ENCODE peak calls at places on chromosomes 1 and 21, in eight cellular contexts. M is progenitor cell of endocrine pancreas; D is WTC11; Z is CD4-positive, alpha-beta T cell; L is transverse colon; B is brain microvascular endothelial cell; T is cardiac fibroblast; Y is GM12864. S is an unnamed sample.

GRCh38 chr1:52631759-52632331 is 1.1 kb upstream of the SHISAL2A start:
- DNase-seq in M (no peak), D (no peak), Z (no peak), L (no peak), B (no peak), T (no peak), Y (no peak), S (no peak)

GRCh38 chr1:3783651-3784474 is 11.3 kb downstream of the SMIM1 start:
- DNase-seq in M (no peak), D (no peak), Z (no peak), L (no peak), B (no peak), T (no peak), Y (no peak), S (no peak)

GRCh38 chr1:41894101-41894620 is 24.6 kb downstream of the HIVEP3 start:
- DNase-seq in M (no peak), D (no peak), Z (no peak), L (no peak), B (no peak), T (no peak), Y (no peak), S (no peak)

GRCh38 chr1:110084226-110085078 is 14.0 kb upstream of the ALX3 start:
- DNase-seq in M (no peak), D (peak; percentile 26), Z (no peak), L (peak; percentile 67), B (peak; percentile 36), T (peak; percentile 48), Y (no peak), S (no peak)

GRCh38 chr1:228148971-228149340 is 774 bp upstream of the GJC2 start:
- DNase-seq in M (no peak), D (no peak), Z (no peak), L (no peak), B (no peak), T (no peak), Y (no peak), S (no peak)

GRCh38 chr1:153663211-153663610 is 4.7 kb downstream of the SNAPIN start:
- DNase-seq in M (no peak), D (no peak), Z (no peak), L (no peak), B (peak; percentile 51), T (peak; percentile 48), Y (no peak), S (no peak)

GRCh38 chr1:82110366-82111254 is 309.9 kb downstream of the ADGRL2 start:
- DNase-seq in M (no peak), D (no peak), Z (no peak), L (no peak), B (peak; percentile 0), T (peak; percentile 27), Y (no peak), S (no peak)

GRCh38 chr1:205370780-205371179 is 14.1 kb upstream of the KLHDC8A start:
- DNase-seq in M (no peak), D (no peak), Z (no peak), L (no peak), B (no peak), T (no peak), Y (no peak), S (no peak)

GRCh38 chr1:79353224-79353623 is 346.7 kb upstream of the ADGRL4 start:
- DNase-seq in M (no peak), D (no peak), Z (no peak), L (no peak), B (peak; percentile 79), T (peak; percentile 77), Y (no peak), S (no peak)

GRCh38 chr1:156893048-156893953 is at the start of gene PEAR1:
- DNase-seq in M (no peak), D (peak; percentile 66), Z (no peak), L (no peak), B (no peak), T (peak; percentile 70), Y (no peak), S (no peak)

GRCh38 chr21:40143822-40144525 is 276.7 kb downstream of the PCP4 start:
- DNase-seq in M (peak; percentile 49), D (peak; percentile 69), Z (no peak), L (peak; percentile 41), B (peak; percentile 9), T (peak; percentile 52), Y (no peak), S (peak; percentile 60)

GRCh38 chr1:116841569-116842364 is 67.9 kb upstream of the PTGFRN start:
- DNase-seq in M (no peak), D (no peak), Z (no peak), L (no peak), B (no peak), T (no peak), Y (no peak), S (no peak)

GRCh38 chr1:55310517-55310927 is 95.4 kb upstream of the USP24 start:
- DNase-seq in M (no peak), D (no peak), Z (no peak), L (no peak), B (peak; percentile 99), T (peak; percentile 96), Y (no peak), S (no peak)

GRCh38 chr21:19322360-19322759 is 918.8 kb upstream of the TMPRSS15 start:
- DNase-seq in M (no peak), D (no peak), Z (no peak), L (no peak), B (no peak), T (peak; percentile 11), Y (no peak), S (no peak)

GRCh38 chr1:57112148-57112547 is 146.3 kb upstream of the C8B start:
- DNase-seq in M (no peak), D (no peak), Z (no peak), L (no peak), B (no peak), T (no peak), Y (no peak), S (no peak)

GRCh38 chr21:46079357-46080170 is 18.3 kb upstream of the COL6A2 start:
- DNase-seq in M (peak; percentile 7), D (no peak), Z (no peak), L (no peak), B (peak; percentile 77), T (peak; percentile 73), Y (no peak), S (no peak)

GRCh38 chr1:85200870-85201339 is at the start of gene SYDE2:
- DNase-seq in M (peak; percentile 69), D (peak; percentile 77), Z (peak; percentile 75), L (peak; percentile 84), B (peak; percentile 42), T (peak; percentile 75), Y (no peak), S (peak; percentile 75)

GRCh38 chr1:41330588-41331545 is 30.4 kb upstream of the FOXO6 start:
- DNase-seq in M (no peak), D (peak; percentile 80), Z (no peak), L (no peak), B (no peak), T (peak; percentile 23), Y (no peak), S (no peak)

GRCh38 chr1:204493882-204494280 is 724 bp downstream of the PIK3C2B start:
- DNase-seq in M (peak; percentile 68), D (no peak), Z (peak; percentile 31), L (peak; percentile 89), B (peak; percentile 12), T (peak; percentile 59), Y (no peak), S (no peak)

GRCh38 chr1:119298687-119299086 is 69.9 kb upstream of the HAO2 start:
- DNase-seq in M (no peak), D (no peak), Z (no peak), L (no peak), B (peak; percentile 51), T (peak; percentile 57), Y (no peak), S (no peak)

DNA sequence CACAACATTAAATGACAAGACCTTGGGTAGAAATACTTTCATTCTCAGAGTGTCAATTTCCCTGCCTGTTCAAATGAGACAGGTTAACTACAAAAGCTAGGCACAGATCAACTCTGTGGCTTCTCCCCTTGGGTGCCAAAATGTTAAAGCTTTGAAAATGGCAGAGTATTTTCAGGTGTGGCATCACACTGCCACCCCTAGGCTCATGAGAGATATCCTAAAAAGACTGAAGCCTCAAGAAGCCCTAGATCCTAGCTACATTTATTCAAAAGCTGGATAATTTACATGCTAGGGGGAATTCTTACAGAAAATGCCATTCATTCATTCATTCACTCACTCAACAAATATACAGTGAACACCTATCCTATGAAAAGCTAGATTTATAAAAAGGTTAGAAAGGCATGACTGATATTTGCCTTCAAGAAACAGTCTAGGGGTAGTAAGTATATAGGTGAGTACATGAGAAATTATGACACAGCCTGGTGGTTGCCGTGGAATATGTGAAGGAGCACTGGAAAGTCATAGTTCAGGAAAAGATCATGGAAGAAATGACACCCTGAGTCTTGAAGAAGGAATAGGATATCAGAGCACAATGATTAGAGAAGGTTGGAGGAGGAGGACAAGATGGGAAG is 15.9 kb upstream of the RAB4A start:
- DNase-seq in M (no peak), D (no peak), Z (no peak), L (no peak), B (no peak), T (peak; percentile 69), Y (no peak), S (no peak)
- TF ChIP-seq CTCF in M (peak; percentile 34), D (no peak), Z (peak; percentile 63), L (peak; percentile 37), B (peak; percentile 8), T (peak; percentile 12), Y (peak; percentile 12), S (no peak)

GRCh38 chr1:35825255-35825654 is 17.4 kb downstream of the AGO4 start:
- DNase-seq in M (no peak), D (no peak), Z (no peak), L (no peak), B (no peak), T (no peak), Y (no peak), S (no peak)
- TF ChIP-seq CTCF in M (no peak), D (no peak), Z (no peak), L (no peak), B (no peak), T (no peak), Y (no peak), S (no peak)

GRCh38 chr1:30106125-30106524 is 617.3 kb downstream of the MATN1 start:
- DNase-seq in M (peak; percentile 61), D (peak; percentile 84), Z (no peak), L (peak; percentile 20), B (peak; percentile 9), T (peak; percentile 37), Y (no peak), S (peak; percentile 68)
- TF ChIP-seq CTCF in M (peak; percentile 74), D (peak; percentile 54), Z (peak; percentile 20), L (peak; percentile 28), B (peak; percentile 80), T (peak; percentile 21), Y (peak; percentile 67), S (peak; percentile 52)

GRCh38 chr1:218480137-218480536 is 135.0 kb downstream of the TGFB2 start:
- DNase-seq in M (no peak), D (no peak), Z (no peak), L (no peak), B (peak; percentile 99), T (peak; percentile 84), Y (no peak), S (no peak)

GRCh38 chr1:218479436-218480115 is 134.4 kb downstream of the TGFB2 start:
- DNase-seq in M (no peak), D (no peak), Z (no peak), L (no peak), B (peak; percentile 72), T (peak; percentile 84), Y (no peak), S (no peak)

GRCh38 chr1:218482683-218483082 is 137.5 kb downstream of the TGFB2 start:
- DNase-seq in M (no peak), D (no peak), Z (no peak), L (no peak), B (no peak), T (peak; percentile 93), Y (no peak), S (no peak)

GRCh38 chr1:218480691-218481099 is 135.6 kb downstream of the TGFB2 start:
- DNase-seq in M (no peak), D (no peak), Z (no peak), L (no peak), B (no peak), T (peak; percentile 63), Y (no peak), S (no peak)

GRCh38 chr1:218481116-218481775 is 136.1 kb downstream of the TGFB2 start:
- DNase-seq in M (no peak), D (no peak), Z (no peak), L (no peak), B (peak; percentile 58), T (peak; percentile 51), Y (no peak), S (no peak)
- TF ChIP-seq CTCF in M (no peak), D (no peak), Z (no peak), L (no peak), B (no peak), T (no peak), Y (no peak), S (no peak)